ENCODE peak calls at places on chromosome 21, in seven cellular contexts. T is suprapubic skin, M is Panc1, V is transverse colon, Q is GM23338, H is stomach, G is SK-N-SH. F is an unnamed sample.

GRCh38 chr21:45994086-45994661 is 12.6 kb downstream of the COL6A1 start:
- DNase-seq in T (no peak), M (no peak), V (no peak), Q (no peak), H (peak; percentile 17), G (no peak), F (peak; percentile 63)

GRCh38 chr21:44421901-44422840 is 33.1 kb upstream of the LRRC3 start:
- DNase-seq in T (peak; percentile 28), M (no peak), V (peak; percentile 2), Q (no peak), H (no peak), G (no peak), F (peak; percentile 30)

GRCh38 chr21:44854664-44855446 is 18.6 kb downstream of the PTTG1IP start:
- DNase-seq in T (no peak), M (no peak), V (no peak), Q (no peak), H (no peak), G (no peak), F (no peak)

GRCh38 chr21:46153259-46154154 is 1.9 kb downstream of the FTCD start:
- DNase-seq in T (peak; percentile 73), M (no peak), V (peak; percentile 50), Q (peak; percentile 88), H (peak; percentile 58), G (peak; percentile 92), F (peak; percentile 75)

GRCh38 chr21:16551101-16551695 is 821.4 kb downstream of the USP25 start:
- DNase-seq in T (no peak), M (no peak), V (no peak), Q (peak; percentile 25), H (no peak), G (no peak), F (no peak)

GRCh38 chr21:44853601-44854390 is 19.7 kb downstream of the PTTG1IP start:
- DNase-seq in T (peak; percentile 54), M (no peak), V (peak; percentile 52), Q (no peak), H (peak; percentile 71), G (no peak), F (no peak)

GRCh38 chr21:44370027-44370735 is 16.8 kb downstream of the TRPM2 start:
- DNase-seq in T (peak; percentile 54), M (no peak), V (no peak), Q (peak; percentile 74), H (peak; percentile 45), G (peak; percentile 71), F (peak; percentile 84)

GRCh38 chr21:32336711-32337110 is 38.1 kb downstream of the MRAP start:
- DNase-seq in T (no peak), M (no peak), V (no peak), Q (no peak), H (no peak), G (no peak), F (no peak)

GRCh38 chr21:26776320-26777021 is 68.7 kb downstream of the ADAMTS1 start:
- DNase-seq in T (no peak), M (no peak), V (no peak), Q (no peak), H (no peak), G (no peak), F (no peak)

GRCh38 chr21:33685613-33686197 is 43.4 kb downstream of the ITSN1 start:
- DNase-seq in T (no peak), M (no peak), V (no peak), Q (peak; percentile 41), H (no peak), G (no peak), F (no peak)

GRCh38 chr21:39481886-39482285 is 30.1 kb downstream of the SH3BGR start:
- DNase-seq in T (no peak), M (no peak), V (no peak), Q (no peak), H (no peak), G (no peak), F (no peak)

GRCh38 chr21:39489380-39489924 is 37.7 kb downstream of the SH3BGR start:
- DNase-seq in T (no peak), M (no peak), V (no peak), Q (no peak), H (no peak), G (no peak), F (no peak)

GRCh38 chr21:39483917-39484316 is 32.1 kb downstream of the SH3BGR start:
- DNase-seq in T (no peak), M (no peak), V (no peak), Q (no peak), H (no peak), G (no peak), F (no peak)

GRCh38 chr21:39479164-39479563 is 27.4 kb downstream of the SH3BGR start:
- DNase-seq in T (no peak), M (no peak), V (no peak), Q (no peak), H (no peak), G (no peak), F (no peak)

GRCh38 chr21:39484711-39485264 is 33.0 kb downstream of the SH3BGR start:
- DNase-seq in T (no peak), M (no peak), V (no peak), Q (no peak), H (no peak), G (no peak), F (no peak)
- TF ChIP-seq POLR2AphosphoS5 in T (no peak), M (no peak), V (peak; percentile 43), Q (no peak), H (no peak), G (no peak), F (no peak)

DNA sequence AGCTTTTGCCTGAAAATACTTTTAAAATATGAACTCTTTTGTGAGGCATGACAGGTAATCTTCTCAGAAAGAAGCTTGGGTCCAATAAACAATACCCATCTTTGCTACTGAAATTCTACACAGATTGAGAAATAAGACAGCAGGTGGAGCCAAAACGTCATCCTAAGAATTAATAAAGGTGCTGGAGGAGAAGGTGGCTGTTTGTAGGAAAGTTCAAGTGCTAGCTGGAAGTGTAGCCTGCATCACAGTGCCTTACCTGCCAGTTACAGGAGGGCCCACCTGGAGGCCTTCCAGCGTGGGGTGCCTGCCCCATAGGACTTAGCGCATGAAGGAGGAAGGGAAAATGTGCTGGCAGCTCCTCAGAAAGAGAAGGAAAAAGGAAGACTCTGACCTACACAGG is 93.7 kb downstream of the TTC3 start:
- DNase-seq in T (no peak), M (no peak), V (no peak), Q (peak; percentile 72), H (no peak), G (no peak), F (no peak)
- TF ChIP-seq CTCF in T (no peak), M (peak; percentile 44), V (no peak), Q (peak; percentile 64), H (no peak), G (peak; percentile 33), F (peak; percentile 8)

DNA sequence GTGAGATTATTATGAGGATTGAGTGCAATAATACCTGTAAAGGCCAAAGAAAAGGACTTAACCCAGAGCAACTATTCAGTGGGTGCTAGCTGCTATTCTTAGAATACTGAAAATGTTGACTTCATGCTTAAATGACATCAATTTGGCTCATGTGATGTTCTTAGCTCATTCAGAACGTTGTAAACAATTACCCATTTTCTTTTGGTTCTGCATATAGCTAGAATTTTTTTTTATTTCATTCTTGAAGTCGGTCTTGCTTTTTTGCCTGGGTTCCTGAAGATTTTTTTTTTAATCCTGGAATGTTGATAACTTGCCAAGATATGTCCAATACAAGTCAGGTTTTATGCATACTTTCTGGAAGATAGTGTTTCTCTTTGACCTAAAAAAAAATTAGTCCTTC is 772.0 kb downstream of the LTN1 start:
- DNase-seq in T (no peak), M (no peak), V (no peak), Q (no peak), H (no peak), G (no peak), F (no peak)
- H3K27me3 ChIP-seq in T (no peaks in the 10 kb centered on the region), M (no peaks in the 10 kb centered on the region), V (no peaks in the 10 kb centered on the region), Q (no peaks in the 10 kb centered on the region), H (no peaks in the 10 kb centered on the region), G (no peaks in the 10 kb centered on the region), F (no peaks in the 10 kb centered on the region)

GRCh38 chr21:37358392-37358791 is 8.2 kb upstream of the DYRK1A start:
- DNase-seq in T (no peak), M (no peak), V (no peak), Q (no peak), H (no peak), G (no peak), F (peak; percentile 80)
- TF ChIP-seq POLR2AphosphoS5 in T (no peak), M (no peak), V (no peak), Q (no peak), H (no peak), G (no peak), F (peak; percentile 60)

DNA sequence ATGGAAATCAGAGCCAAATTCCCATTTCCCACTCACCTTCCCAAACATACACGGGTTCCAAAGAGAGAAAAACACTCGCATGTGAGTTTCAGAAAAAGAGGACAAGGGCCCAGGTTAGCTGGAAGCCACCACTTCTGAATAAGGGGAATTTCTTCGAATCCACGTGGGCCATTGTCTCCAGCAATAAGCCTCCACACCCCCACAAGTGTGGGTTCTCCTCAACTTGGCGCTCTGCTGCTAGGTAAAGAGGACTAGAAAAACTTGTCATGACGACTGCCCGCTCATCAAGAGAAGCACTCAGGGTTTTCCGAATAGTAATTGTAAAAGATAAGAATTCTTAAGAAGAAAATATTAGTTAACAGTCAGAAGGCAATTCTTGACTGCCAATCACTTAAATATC is 30.6 kb downstream of the PRDM15 start:
- DNase-seq in T (peak; percentile 4), M (no peak), V (no peak), Q (no peak), H (no peak), G (no peak), F (peak; percentile 6)
- TF ChIP-seq CTCF in T (no peak), M (no peak), V (no peak), Q (no peak), H (no peak), G (no peak), F (no peak)

GRCh38 chr21:42254631-42255030 is 35.7 kb downstream of the ABCG1 start:
- DNase-seq in T (no peak), M (no peak), V (no peak), Q (no peak), H (no peak), G (no peak), F (no peak)

GRCh38 chr21:42256316-42256715 is 37.4 kb downstream of the ABCG1 start:
- DNase-seq in T (no peak), M (no peak), V (no peak), Q (no peak), H (no peak), G (no peak), F (no peak)

GRCh38 chr21:42255038-42255601 is 36.2 kb downstream of the ABCG1 start:
- DNase-seq in T (no peak), M (no peak), V (no peak), Q (no peak), H (no peak), G (no peak), F (no peak)

GRCh38 chr21:42257091-42257760 is 38.3 kb downstream of the ABCG1 start:
- DNase-seq in T (no peak), M (no peak), V (no peak), Q (no peak), H (no peak), G (no peak), F (no peak)

DNA sequence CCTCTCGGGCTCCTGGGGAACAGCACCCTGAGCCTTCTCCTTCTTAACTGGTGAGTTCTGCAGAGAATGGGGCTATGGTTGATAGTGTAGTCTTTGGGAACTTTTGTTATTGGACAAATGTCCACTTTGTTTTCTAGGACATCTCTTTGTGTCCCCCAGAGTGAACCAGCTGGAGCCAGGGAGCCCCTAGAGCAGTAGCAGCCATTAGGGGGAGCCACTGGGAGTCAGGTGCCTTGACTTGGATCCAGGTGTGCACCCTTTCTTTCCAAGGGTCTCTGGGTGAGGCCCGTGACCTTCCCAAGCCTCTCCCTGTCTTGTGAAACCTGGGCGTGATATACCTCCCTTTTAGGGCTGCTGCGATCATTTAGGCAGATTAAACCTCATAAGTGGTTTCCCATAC is 36.9 kb downstream of the ABCG1 start:
- DNase-seq in T (no peak), M (no peak), V (no peak), Q (no peak), H (no peak), G (no peak), F (no peak)
- H3K27me3 ChIP-seq in T (no peaks in the 10 kb centered on the region), M (no peaks in the 10 kb centered on the region), V (no peaks in the 10 kb centered on the region), Q (no peaks in the 10 kb centered on the region), H (no peaks in the 10 kb centered on the region), G (no peaks in the 10 kb centered on the region), F (no peaks in the 10 kb centered on the region)